ENCODE peak calls at places on chromosomes 6 and 20, in nine cellular contexts. One of them, this sample, is unnamed. For H3K36me3 and H3K4me1, the result is how much of the 10 kb centered on the place peaks cover.

GRCh38 chr6:158705386-158706126 is 55.7 kb downstream of the SYTL3 start:
- DNase-seq in CD8-positive, alpha-beta T cell: no peak
- DNase-seq in uterus: no peak
- DNase-seq in ovary: no peak
- DNase-seq in tibial artery: peak
- DNase-seq in lower lobe of right lung: no peak
- DNase-seq in breast epithelium: no peak
- DNase-seq in colonic mucosa: no peak
- DNase-seq in BE2C: no peak
- DNase-seq in this sample: no peak

GRCh38 chr20:625360-625932 is 15.3 kb upstream of the TCF15 start:
- DNase-seq in BE2C: no peak
- DNase-seq in breast epithelium: no peak
- DNase-seq in ovary: no peak
- DNase-seq in uterus: no peak
- DNase-seq in colonic mucosa: no peak
- DNase-seq in tibial artery: no peak
- DNase-seq in CD8-positive, alpha-beta T cell: no peak
- DNase-seq in lower lobe of right lung: peak
- DNase-seq in this sample: no peak

GRCh38 chr6:79686698-79687309 is 55.7 kb downstream of the SH3BGRL2 start:
- DNase-seq in tibial artery: no peak
- DNase-seq in uterus: no peak
- DNase-seq in BE2C: no peak
- DNase-seq in breast epithelium: no peak
- DNase-seq in lower lobe of right lung: no peak
- DNase-seq in colonic mucosa: peak
- DNase-seq in ovary: no peak
- DNase-seq in CD8-positive, alpha-beta T cell: no peak
- DNase-seq in this sample: no peak

GRCh38 chr6:21742238-21742660 is 148.7 kb downstream of the SOX4 start:
- DNase-seq in breast epithelium: no peak
- DNase-seq in CD8-positive, alpha-beta T cell: no peak
- DNase-seq in ovary: no peak
- DNase-seq in colonic mucosa: no peak
- DNase-seq in uterus: no peak
- DNase-seq in tibial artery: no peak
- DNase-seq in lower lobe of right lung: no peak
- DNase-seq in BE2C: no peak
- DNase-seq in this sample: no peak

GRCh38 chr20:17657079-17657825 is 24.8 kb downstream of the RRBP1 start:
- DNase-seq in breast epithelium: no peak
- DNase-seq in colonic mucosa: no peak
- DNase-seq in CD8-positive, alpha-beta T cell: no peak
- DNase-seq in tibial artery: peak
- DNase-seq in ovary: no peak
- DNase-seq in BE2C: no peak
- DNase-seq in lower lobe of right lung: no peak
- DNase-seq in uterus: peak
- DNase-seq in this sample: no peak

GRCh38 chr6:81999270-81999669 is 246.8 kb upstream of the TENT5A start:
- DNase-seq in breast epithelium: no peak
- DNase-seq in uterus: no peak
- DNase-seq in ovary: no peak
- DNase-seq in tibial artery: no peak
- DNase-seq in colonic mucosa: no peak
- DNase-seq in lower lobe of right lung: no peak
- DNase-seq in CD8-positive, alpha-beta T cell: no peak
- DNase-seq in BE2C: no peak
- DNase-seq in this sample: no peak

GRCh38 chr6:147974376-147974775 is 368.3 kb upstream of the SASH1 start:
- DNase-seq in ovary: no peak
- DNase-seq in colonic mucosa: no peak
- DNase-seq in tibial artery: no peak
- DNase-seq in breast epithelium: no peak
- DNase-seq in uterus: no peak
- DNase-seq in CD8-positive, alpha-beta T cell: no peak
- DNase-seq in BE2C: no peak
- DNase-seq in lower lobe of right lung: no peak
- DNase-seq in this sample: no peak

GRCh38 chr20:53124075-53124532 is 151.9 kb downstream of the TSHZ2 start:
- DNase-seq in ovary: no peak
- DNase-seq in lower lobe of right lung: no peak
- DNase-seq in tibial artery: peak
- DNase-seq in breast epithelium: no peak
- DNase-seq in CD8-positive, alpha-beta T cell: no peak
- DNase-seq in BE2C: no peak
- DNase-seq in uterus: peak
- DNase-seq in colonic mucosa: no peak
- DNase-seq in this sample: no peak

GRCh38 chr20:41261790-41262717 is 55.5 kb downstream of the ZHX3 start:
- DNase-seq in uterus: no peak
- DNase-seq in breast epithelium: no peak
- DNase-seq in lower lobe of right lung: no peak
- DNase-seq in ovary: no peak
- DNase-seq in colonic mucosa: no peak
- DNase-seq in CD8-positive, alpha-beta T cell: no peak
- DNase-seq in BE2C: no peak
- DNase-seq in tibial artery: no peak
- DNase-seq in this sample: no peak

GRCh38 chr6:11042750-11043551 is 1.2 kb downstream of the ELOVL2 start:
- DNase-seq in tibial artery: no peak
- DNase-seq in CD8-positive, alpha-beta T cell: no peak
- DNase-seq in lower lobe of right lung: no peak
- DNase-seq in uterus: no peak
- DNase-seq in breast epithelium: no peak
- DNase-seq in BE2C: no peak
- DNase-seq in ovary: no peak
- DNase-seq in colonic mucosa: no peak
- DNase-seq in this sample: no peak

GRCh38 chr6:158377866-158378265 is 65.6 kb downstream of the TULP4 start:
- DNase-seq in lower lobe of right lung: no peak
- DNase-seq in colonic mucosa: peak
- DNase-seq in ovary: no peak
- DNase-seq in tibial artery: no peak
- DNase-seq in uterus: no peak
- DNase-seq in breast epithelium: no peak
- DNase-seq in BE2C: no peak
- DNase-seq in CD8-positive, alpha-beta T cell: no peak
- DNase-seq in this sample: no peak

GRCh38 chr6:151689499-151690201 is 117.8 kb upstream of the ESR1 start:
- DNase-seq in breast epithelium: no peak
- DNase-seq in lower lobe of right lung: no peak
- DNase-seq in tibial artery: no peak
- DNase-seq in colonic mucosa: no peak
- DNase-seq in uterus: no peak
- DNase-seq in ovary: no peak
- DNase-seq in BE2C: no peak
- DNase-seq in CD8-positive, alpha-beta T cell: no peak
- DNase-seq in this sample: no peak

GRCh38 chr6:114096553-114097172 is 125.7 kb upstream of the HDAC2 start:
- DNase-seq in ovary: no peak
- DNase-seq in BE2C: peak
- DNase-seq in breast epithelium: no peak
- DNase-seq in colonic mucosa: no peak
- DNase-seq in uterus: no peak
- DNase-seq in lower lobe of right lung: no peak
- DNase-seq in CD8-positive, alpha-beta T cell: no peak
- DNase-seq in tibial artery: no peak
- DNase-seq in this sample: no peak

GRCh38 chr6:33075568-33076405 is at the start of gene HLA-DPB1:
- DNase-seq in CD8-positive, alpha-beta T cell: peak
- DNase-seq in colonic mucosa: no peak
- DNase-seq in lower lobe of right lung: no peak
- DNase-seq in uterus: no peak
- DNase-seq in breast epithelium: no peak
- DNase-seq in tibial artery: no peak
- DNase-seq in BE2C: no peak
- DNase-seq in ovary: no peak
- DNase-seq in this sample: no peak

GRCh38 chr6:150079604-150080003 is 10.7 kb upstream of the ULBP3 start:
- DNase-seq in BE2C: no peak
- DNase-seq in ovary: no peak
- DNase-seq in CD8-positive, alpha-beta T cell: no peak
- DNase-seq in uterus: no peak
- DNase-seq in colonic mucosa: no peak
- DNase-seq in lower lobe of right lung: no peak
- DNase-seq in breast epithelium: no peak
- DNase-seq in tibial artery: peak
- DNase-seq in this sample: no peak

GRCh38 chr6:161319231-161319630 is 45.4 kb upstream of the AGPAT4 start:
- DNase-seq in colonic mucosa: no peak
- DNase-seq in CD8-positive, alpha-beta T cell: no peak
- DNase-seq in BE2C: no peak
- DNase-seq in uterus: no peak
- DNase-seq in breast epithelium: no peak
- DNase-seq in ovary: no peak
- DNase-seq in tibial artery: no peak
- DNase-seq in lower lobe of right lung: no peak
- DNase-seq in this sample: no peak

GRCh38 chr20:10447028-10447427 is 11.9 kb downstream of the SLX4IP start:
- DNase-seq in BE2C: peak
- DNase-seq in breast epithelium: no peak
- DNase-seq in ovary: no peak
- DNase-seq in lower lobe of right lung: no peak
- DNase-seq in colonic mucosa: peak
- DNase-seq in uterus: no peak
- DNase-seq in tibial artery: no peak
- DNase-seq in CD8-positive, alpha-beta T cell: peak
- DNase-seq in this sample: no peak

GRCh38 chr6:16146527-16146955 is 17.7 kb downstream of the MYLIP start:
- DNase-seq in CD8-positive, alpha-beta T cell: no peak
- DNase-seq in ovary: no peak
- DNase-seq in colonic mucosa: no peak
- DNase-seq in tibial artery: no peak
- DNase-seq in lower lobe of right lung: no peak
- DNase-seq in uterus: no peak
- DNase-seq in BE2C: no peak
- DNase-seq in breast epithelium: no peak
- DNase-seq in this sample: peak

GRCh38 chr20:61369731-61370520 is 117.9 kb downstream of the CDH4 start:
- DNase-seq in uterus: no peak
- DNase-seq in tibial artery: no peak
- DNase-seq in BE2C: no peak
- DNase-seq in breast epithelium: no peak
- DNase-seq in CD8-positive, alpha-beta T cell: no peak
- DNase-seq in ovary: no peak
- DNase-seq in colonic mucosa: no peak
- DNase-seq in lower lobe of right lung: no peak
- DNase-seq in this sample: no peak

DNA sequence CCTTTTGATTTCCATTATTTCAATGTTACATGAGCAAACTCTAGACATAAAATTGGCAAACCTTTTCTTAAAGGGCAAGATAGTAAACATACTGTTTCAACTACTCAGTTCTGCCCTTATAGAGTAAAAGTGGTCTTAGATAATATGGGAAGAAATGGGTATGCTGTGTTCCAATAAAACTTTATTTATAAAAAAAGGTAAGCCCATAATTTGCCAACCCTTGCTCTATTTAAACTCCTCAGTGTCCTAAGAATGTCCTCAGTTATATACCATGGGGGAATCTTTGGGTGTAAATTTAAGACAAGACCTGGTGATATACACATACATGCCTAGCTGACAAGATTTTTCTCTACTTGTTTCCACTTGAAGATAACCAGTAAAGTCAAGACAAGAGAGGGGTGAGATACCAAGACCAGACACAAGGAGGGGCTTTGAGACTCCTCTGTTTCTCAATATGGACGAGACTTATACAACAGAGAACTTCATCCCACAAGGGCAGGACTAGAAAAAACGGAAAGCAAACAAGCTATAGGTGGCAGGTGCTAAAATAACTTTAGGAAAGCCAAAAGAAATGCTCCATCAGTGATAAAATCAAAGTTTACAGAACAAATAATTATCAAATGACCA is 10.5 kb downstream of the SNX3 start:
- DNase-seq in uterus: no peak
- DNase-seq in lower lobe of right lung: no peak
- DNase-seq in colonic mucosa: no peak
- DNase-seq in CD8-positive, alpha-beta T cell: no peak
- DNase-seq in tibial artery: no peak
- DNase-seq in BE2C: no peak
- DNase-seq in ovary: no peak
- DNase-seq in breast epithelium: no peak
- DNase-seq in this sample: no peak
- TF ChIP-seq CTCF in uterus: no peak
- TF ChIP-seq CTCF in lower lobe of right lung: no peak
- TF ChIP-seq CTCF in colonic mucosa: no peak
- TF ChIP-seq CTCF in CD8-positive, alpha-beta T cell: no peak
- TF ChIP-seq CTCF in tibial artery: no peak
- TF ChIP-seq CTCF in BE2C: peak
- TF ChIP-seq CTCF in ovary: no peak
- TF ChIP-seq CTCF in breast epithelium: no peak
- TF ChIP-seq CTCF in this sample: no peak

DNA sequence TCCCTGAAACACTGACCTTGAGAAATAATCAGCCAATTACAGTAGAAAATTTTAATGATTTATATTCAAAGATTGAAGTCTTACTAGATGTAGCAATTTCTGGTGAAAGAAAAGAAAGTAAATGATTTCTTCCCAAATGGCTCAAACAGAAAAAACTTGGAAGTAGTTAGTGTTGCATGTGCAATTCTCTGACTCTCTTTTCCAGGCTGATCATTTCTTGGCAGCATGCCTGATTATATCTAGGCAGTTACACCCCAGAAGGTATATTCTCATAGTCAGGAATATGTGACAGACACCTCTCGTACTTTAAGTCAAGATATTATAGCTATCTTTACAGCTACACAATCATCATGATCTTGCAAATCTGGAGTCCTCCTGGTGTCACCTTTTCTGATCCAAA is 122.9 kb downstream of the PDE7B start:
- DNase-seq in ovary: no peak
- DNase-seq in CD8-positive, alpha-beta T cell: no peak
- DNase-seq in breast epithelium: no peak
- DNase-seq in uterus: no peak
- DNase-seq in BE2C: no peak
- DNase-seq in tibial artery: no peak
- DNase-seq in lower lobe of right lung: no peak
- DNase-seq in colonic mucosa: no peak
- DNase-seq in this sample: no peak
- H3K36me3 ChIP-seq in ovary: under half
- H3K36me3 ChIP-seq in CD8-positive, alpha-beta T cell: under half
- H3K36me3 ChIP-seq in breast epithelium: under half
- H3K36me3 ChIP-seq in uterus: under half
- H3K36me3 ChIP-seq in BE2C: under half
- H3K36me3 ChIP-seq in tibial artery: under half
- H3K36me3 ChIP-seq in lower lobe of right lung: under half
- H3K36me3 ChIP-seq in colonic mucosa: under half
- H3K36me3 ChIP-seq in this sample: under half

GRCh38 chr6:35485402-35485877 is 11.4 kb downstream of the TEAD3 start:
- DNase-seq in uterus: peak
- DNase-seq in lower lobe of right lung: no peak
- DNase-seq in breast epithelium: no peak
- DNase-seq in BE2C: no peak
- DNase-seq in colonic mucosa: peak
- DNase-seq in CD8-positive, alpha-beta T cell: no peak
- DNase-seq in tibial artery: no peak
- DNase-seq in ovary: peak
- DNase-seq in this sample: peak
- H3K4me1 ChIP-seq in uterus: under half
- H3K4me1 ChIP-seq in lower lobe of right lung: half or more
- H3K4me1 ChIP-seq in breast epithelium: under half
- H3K4me1 ChIP-seq in BE2C: under half
- H3K4me1 ChIP-seq in colonic mucosa: under half
- H3K4me1 ChIP-seq in CD8-positive, alpha-beta T cell: under half
- H3K4me1 ChIP-seq in tibial artery: half or more
- H3K4me1 ChIP-seq in ovary: under half
- H3K4me1 ChIP-seq in this sample: under half

GRCh38 chr6:128807577-128807976 is 75.4 kb upstream of the LAMA2 start:
- DNase-seq in colonic mucosa: no peak
- DNase-seq in CD8-positive, alpha-beta T cell: no peak
- DNase-seq in tibial artery: no peak
- DNase-seq in lower lobe of right lung: no peak
- DNase-seq in breast epithelium: no peak
- DNase-seq in uterus: no peak
- DNase-seq in ovary: no peak
- DNase-seq in BE2C: no peak
- DNase-seq in this sample: no peak
- TF ChIP-seq CTCF in colonic mucosa: no peak
- TF ChIP-seq CTCF in CD8-positive, alpha-beta T cell: peak
- TF ChIP-seq CTCF in tibial artery: no peak
- TF ChIP-seq CTCF in lower lobe of right lung: peak
- TF ChIP-seq CTCF in breast epithelium: peak
- TF ChIP-seq CTCF in uterus: peak
- TF ChIP-seq CTCF in ovary: no peak
- TF ChIP-seq CTCF in BE2C: peak
- TF ChIP-seq CTCF in this sample: no peak